ENCODE peak calls at places on chromosomes 7 and 10, in five cellular contexts. X is upper lobe of right lung, Q is putamen, W is T-cell, E is adipocyte. V is an unnamed sample.

GRCh38 chr7:130409067-130409721 is 28.9 kb downstream of the CPA1 start:
- DNase-seq in Q (peak; percentile 31), X (no peak), E (peak; percentile 56), W (no peak), V (no peak)

GRCh38 chr7:46155367-46155766 is 234.3 kb upstream of the IGFBP3 start:
- DNase-seq in Q (no peak), W (no peak), E (no peak), X (no peak), V (no peak)

GRCh38 chr7:39946693-39947092 is 3.4 kb upstream of the CDK13 start:
- DNase-seq in X (no peak), W (no peak), E (no peak), Q (no peak), V (no peak)

GRCh38 chr7:155269766-155270585 is 27.7 kb upstream of the INSIG1 start:
- DNase-seq in X (no peak), W (no peak), Q (no peak), E (peak; percentile 13), V (no peak)

GRCh38 chr7:142853739-142854504 is 954 bp upstream of the EPHB6 start:
- DNase-seq in W (peak; percentile 56), Q (peak; percentile 63), X (peak; percentile 87), E (peak; percentile 83), V (no peak)

GRCh38 chr7:76302299-76303056 is at the start of gene HSPB1:
- DNase-seq in Q (peak; percentile 83), W (peak; percentile 46), X (peak; percentile 99), E (peak; percentile 83), V (no peak)

GRCh38 chr7:88310950-88311674 is 4.4 kb upstream of the STEAP4 start:
- DNase-seq in E (no peak), Q (no peak), X (no peak), W (no peak), V (no peak)

GRCh38 chr7:37208528-37208927 is 240.1 kb downstream of the ELMO1 start:
- DNase-seq in Q (peak; percentile 89), W (no peak), E (peak; percentile 98), X (no peak), V (no peak)

GRCh38 chr10:114306116-114306973 is 67.3 kb downstream of the VWA2 start:
- DNase-seq in Q (no peak), X (no peak), E (peak; percentile 73), W (no peak), V (no peak)

V was measured in D721Med.